ENCODE peak calls at places on chromosomes 16 and 17, in seven cellular contexts. One of them, this sample, is unnamed.

GRCh38 chr17:17035920-17036319 is 6.3 kb upstream of the MPRIP start:
- DNase-seq in NB4: no peak
- DNase-seq in hepatocyte: no peak
- DNase-seq in lower leg skin: no peak
- DNase-seq in thoracic aorta: no peak
- DNase-seq in mesothelial cell of epicardium: no peak
- DNase-seq in heart right ventricle: no peak
- DNase-seq in this sample: no peak

GRCh38 chr16:56363781-56364565 is 61.4 kb downstream of the AMFR start:
- DNase-seq in NB4: no peak
- DNase-seq in mesothelial cell of epicardium: no peak
- DNase-seq in hepatocyte: peak
- DNase-seq in heart right ventricle: no peak
- DNase-seq in lower leg skin: no peak
- DNase-seq in thoracic aorta: no peak
- DNase-seq in this sample: no peak

GRCh38 chr17:17367931-17368330 is 64.8 kb downstream of the NT5M start:
- DNase-seq in thoracic aorta: no peak
- DNase-seq in heart right ventricle: no peak
- DNase-seq in mesothelial cell of epicardium: no peak
- DNase-seq in hepatocyte: no peak
- DNase-seq in NB4: no peak
- DNase-seq in lower leg skin: no peak
- DNase-seq in this sample: no peak

GRCh38 chr17:77433385-77434135 is 292.8 kb downstream of the SEC14L1 start:
- DNase-seq in NB4: no peak
- DNase-seq in mesothelial cell of epicardium: no peak
- DNase-seq in lower leg skin: no peak
- DNase-seq in hepatocyte: peak
- DNase-seq in thoracic aorta: no peak
- DNase-seq in heart right ventricle: peak
- DNase-seq in this sample: no peak

GRCh38 chr16:9297437-9298113 is 206.1 kb downstream of the HAPSTR1 start:
- DNase-seq in lower leg skin: no peak
- DNase-seq in mesothelial cell of epicardium: peak
- DNase-seq in thoracic aorta: no peak
- DNase-seq in NB4: peak
- DNase-seq in hepatocyte: peak
- DNase-seq in heart right ventricle: peak
- DNase-seq in this sample: no peak

GRCh38 chr17:17795296-17795695 is 41.5 kb downstream of the SREBF1 start:
- DNase-seq in mesothelial cell of epicardium: no peak
- DNase-seq in hepatocyte: no peak
- DNase-seq in lower leg skin: no peak
- DNase-seq in NB4: no peak
- DNase-seq in thoracic aorta: no peak
- DNase-seq in heart right ventricle: no peak
- DNase-seq in this sample: no peak

GRCh38 chr17:51601622-51602261 is 341.4 kb downstream of the UTP18 start:
- DNase-seq in thoracic aorta: no peak
- DNase-seq in NB4: peak
- DNase-seq in hepatocyte: no peak
- DNase-seq in heart right ventricle: no peak
- DNase-seq in lower leg skin: no peak
- DNase-seq in mesothelial cell of epicardium: no peak
- DNase-seq in this sample: no peak

GRCh38 chr16:30063893-30064745 is 1.4 kb upstream of the ALDOA start:
- DNase-seq in lower leg skin: peak
- DNase-seq in thoracic aorta: no peak
- DNase-seq in NB4: peak
- DNase-seq in hepatocyte: peak
- DNase-seq in mesothelial cell of epicardium: peak
- DNase-seq in heart right ventricle: peak
- DNase-seq in this sample: peak

GRCh38 chr16:89113661-89114060 is 20.0 kb downstream of the ACSF3 start:
- DNase-seq in thoracic aorta: no peak
- DNase-seq in heart right ventricle: no peak
- DNase-seq in hepatocyte: no peak
- DNase-seq in lower leg skin: no peak
- DNase-seq in mesothelial cell of epicardium: no peak
- DNase-seq in NB4: no peak
- DNase-seq in this sample: no peak

GRCh38 chr17:80941743-80942211 is 49.9 kb upstream of the CHMP6 start:
- DNase-seq in mesothelial cell of epicardium: no peak
- DNase-seq in lower leg skin: no peak
- DNase-seq in thoracic aorta: no peak
- DNase-seq in NB4: no peak
- DNase-seq in heart right ventricle: peak
- DNase-seq in hepatocyte: no peak
- DNase-seq in this sample: peak

GRCh38 chr16:57091200-57091989 is 988 bp upstream of the CPNE2 start:
- DNase-seq in heart right ventricle: peak
- DNase-seq in mesothelial cell of epicardium: peak
- DNase-seq in hepatocyte: peak
- DNase-seq in lower leg skin: peak
- DNase-seq in thoracic aorta: peak
- DNase-seq in NB4: peak
- DNase-seq in this sample: no peak

GRCh38 chr16:23640959-23641765 is at the start of the genes DCTN5 and PALB2:
- DNase-seq in thoracic aorta: peak
- DNase-seq in hepatocyte: peak
- DNase-seq in lower leg skin: peak
- DNase-seq in NB4: peak
- DNase-seq in mesothelial cell of epicardium: peak
- DNase-seq in heart right ventricle: peak
- DNase-seq in this sample: peak

GRCh38 chr17:31378638-31379037 is 12.8 kb upstream of the RAB11FIP4 start:
- DNase-seq in lower leg skin: peak
- DNase-seq in NB4: no peak
- DNase-seq in hepatocyte: no peak
- DNase-seq in mesothelial cell of epicardium: no peak
- DNase-seq in heart right ventricle: no peak
- DNase-seq in thoracic aorta: no peak
- DNase-seq in this sample: no peak

GRCh38 chr17:66661411-66661843 is 173.5 kb upstream of the CACNG5 start:
- DNase-seq in NB4: peak
- DNase-seq in lower leg skin: no peak
- DNase-seq in hepatocyte: no peak
- DNase-seq in mesothelial cell of epicardium: no peak
- DNase-seq in thoracic aorta: no peak
- DNase-seq in heart right ventricle: no peak
- DNase-seq in this sample: no peak

GRCh38 chr16:85553436-85554113 is 59.5 kb upstream of the GSE1 start:
- DNase-seq in NB4: peak
- DNase-seq in lower leg skin: no peak
- DNase-seq in hepatocyte: peak
- DNase-seq in mesothelial cell of epicardium: peak
- DNase-seq in heart right ventricle: peak
- DNase-seq in thoracic aorta: no peak
- DNase-seq in this sample: no peak

GRCh38 chr17:61206922-61207321 is 192.7 kb upstream of the TBX2 start:
- DNase-seq in lower leg skin: no peak
- DNase-seq in hepatocyte: no peak
- DNase-seq in heart right ventricle: no peak
- DNase-seq in thoracic aorta: no peak
- DNase-seq in mesothelial cell of epicardium: no peak
- DNase-seq in NB4: no peak
- DNase-seq in this sample: no peak

GRCh38 chr16:80806957-80807356 is 2.6 kb upstream of the CDYL2 start:
- DNase-seq in NB4: peak
- DNase-seq in thoracic aorta: no peak
- DNase-seq in hepatocyte: no peak
- DNase-seq in heart right ventricle: no peak
- DNase-seq in lower leg skin: no peak
- DNase-seq in mesothelial cell of epicardium: no peak
- DNase-seq in this sample: peak

GRCh38 chr17:67139784-67140665 is 95.7 kb downstream of the CACNG1 start:
- DNase-seq in lower leg skin: no peak
- DNase-seq in NB4: peak
- DNase-seq in mesothelial cell of epicardium: no peak
- DNase-seq in hepatocyte: no peak
- DNase-seq in thoracic aorta: no peak
- DNase-seq in heart right ventricle: no peak
- DNase-seq in this sample: no peak

GRCh38 chr16:53098526-53099317 is 43.9 kb downstream of the CHD9 start:
- DNase-seq in thoracic aorta: peak
- DNase-seq in heart right ventricle: peak
- DNase-seq in lower leg skin: peak
- DNase-seq in hepatocyte: peak
- DNase-seq in NB4: peak
- DNase-seq in mesothelial cell of epicardium: peak
- DNase-seq in this sample: peak

GRCh38 chr16:14286381-14287230 is 215.5 kb downstream of the MRTFB start:
- DNase-seq in mesothelial cell of epicardium: no peak
- DNase-seq in lower leg skin: no peak
- DNase-seq in heart right ventricle: no peak
- DNase-seq in hepatocyte: peak
- DNase-seq in NB4: no peak
- DNase-seq in thoracic aorta: no peak
- DNase-seq in this sample: no peak

GRCh38 chr17:32970281-32970680 is 21.4 kb upstream of the SPACA3 start:
- DNase-seq in thoracic aorta: no peak
- DNase-seq in hepatocyte: no peak
- DNase-seq in NB4: no peak
- DNase-seq in mesothelial cell of epicardium: no peak
- DNase-seq in heart right ventricle: no peak
- DNase-seq in lower leg skin: no peak
- DNase-seq in this sample: no peak

GRCh38 chr16:30659507-30660423 is 1.5 kb downstream of the FBRS start:
- DNase-seq in thoracic aorta: no peak
- DNase-seq in NB4: peak
- DNase-seq in hepatocyte: no peak
- DNase-seq in lower leg skin: no peak
- DNase-seq in mesothelial cell of epicardium: peak
- DNase-seq in heart right ventricle: peak
- DNase-seq in this sample: no peak

GRCh38 chr16:46789075-46789474 is 40.9 kb upstream of the MYLK3 start:
- DNase-seq in heart right ventricle: no peak
- DNase-seq in lower leg skin: no peak
- DNase-seq in NB4: peak
- DNase-seq in mesothelial cell of epicardium: no peak
- DNase-seq in thoracic aorta: no peak
- DNase-seq in hepatocyte: no peak
- DNase-seq in this sample: no peak

GRCh38 chr16:1245452-1246005 is 5.0 kb downstream of the TPSAB1 start:
- DNase-seq in NB4: peak
- DNase-seq in thoracic aorta: no peak
- DNase-seq in heart right ventricle: no peak
- DNase-seq in mesothelial cell of epicardium: no peak
- DNase-seq in lower leg skin: no peak
- DNase-seq in hepatocyte: no peak
- DNase-seq in this sample: peak

GRCh38 chr16:20902426-20902825 is 1.9 kb downstream of the LYRM1 start:
- DNase-seq in thoracic aorta: no peak
- DNase-seq in mesothelial cell of epicardium: no peak
- DNase-seq in lower leg skin: no peak
- DNase-seq in hepatocyte: no peak
- DNase-seq in heart right ventricle: no peak
- DNase-seq in NB4: no peak
- DNase-seq in this sample: no peak
- TF ChIP-seq CTCF in thoracic aorta: no peak
- TF ChIP-seq CTCF in mesothelial cell of epicardium: no peak
- TF ChIP-seq CTCF in lower leg skin: no peak
- TF ChIP-seq CTCF in hepatocyte: no peak
- TF ChIP-seq CTCF in heart right ventricle: no peak
- TF ChIP-seq CTCF in NB4: no peak
- TF ChIP-seq CTCF in this sample: no peak

GRCh38 chr17:6024576-6024975 is 45.6 kb upstream of the WSCD1 start:
- DNase-seq in lower leg skin: no peak
- DNase-seq in mesothelial cell of epicardium: no peak
- DNase-seq in NB4: no peak
- DNase-seq in hepatocyte: no peak
- DNase-seq in heart right ventricle: no peak
- DNase-seq in thoracic aorta: no peak
- DNase-seq in this sample: no peak
- TF ChIP-seq CTCF in lower leg skin: no peak
- TF ChIP-seq CTCF in mesothelial cell of epicardium: no peak
- TF ChIP-seq CTCF in NB4: no peak
- TF ChIP-seq CTCF in hepatocyte: no peak
- TF ChIP-seq CTCF in heart right ventricle: no peak
- TF ChIP-seq CTCF in thoracic aorta: no peak
- TF ChIP-seq CTCF in this sample: no peak

GRCh38 chr16:74230126-74230525 is 66.5 kb upstream of the PSMD7 start:
- DNase-seq in heart right ventricle: no peak
- DNase-seq in lower leg skin: no peak
- DNase-seq in NB4: no peak
- DNase-seq in hepatocyte: no peak
- DNase-seq in mesothelial cell of epicardium: no peak
- DNase-seq in thoracic aorta: no peak
- DNase-seq in this sample: no peak

GRCh38 chr16:74224828-74225227 is 71.8 kb upstream of the PSMD7 start:
- DNase-seq in thoracic aorta: no peak
- DNase-seq in mesothelial cell of epicardium: no peak
- DNase-seq in heart right ventricle: no peak
- DNase-seq in lower leg skin: no peak
- DNase-seq in hepatocyte: no peak
- DNase-seq in NB4: no peak
- DNase-seq in this sample: no peak

GRCh38 chr16:74225278-74225677 is 71.3 kb upstream of the PSMD7 start:
- DNase-seq in hepatocyte: no peak
- DNase-seq in mesothelial cell of epicardium: no peak
- DNase-seq in heart right ventricle: no peak
- DNase-seq in lower leg skin: no peak
- DNase-seq in thoracic aorta: no peak
- DNase-seq in NB4: no peak
- DNase-seq in this sample: no peak

GRCh38 chr16:74226361-74226979 is 70.1 kb upstream of the PSMD7 start:
- DNase-seq in NB4: peak
- DNase-seq in heart right ventricle: no peak
- DNase-seq in thoracic aorta: no peak
- DNase-seq in lower leg skin: no peak
- DNase-seq in hepatocyte: peak
- DNase-seq in mesothelial cell of epicardium: no peak
- DNase-seq in this sample: no peak
- TF ChIP-seq CTCF in NB4: peak
- TF ChIP-seq CTCF in heart right ventricle: peak
- TF ChIP-seq CTCF in thoracic aorta: peak
- TF ChIP-seq CTCF in lower leg skin: no peak
- TF ChIP-seq CTCF in hepatocyte: peak
- TF ChIP-seq CTCF in mesothelial cell of epicardium: peak
- TF ChIP-seq CTCF in this sample: no peak

DNA sequence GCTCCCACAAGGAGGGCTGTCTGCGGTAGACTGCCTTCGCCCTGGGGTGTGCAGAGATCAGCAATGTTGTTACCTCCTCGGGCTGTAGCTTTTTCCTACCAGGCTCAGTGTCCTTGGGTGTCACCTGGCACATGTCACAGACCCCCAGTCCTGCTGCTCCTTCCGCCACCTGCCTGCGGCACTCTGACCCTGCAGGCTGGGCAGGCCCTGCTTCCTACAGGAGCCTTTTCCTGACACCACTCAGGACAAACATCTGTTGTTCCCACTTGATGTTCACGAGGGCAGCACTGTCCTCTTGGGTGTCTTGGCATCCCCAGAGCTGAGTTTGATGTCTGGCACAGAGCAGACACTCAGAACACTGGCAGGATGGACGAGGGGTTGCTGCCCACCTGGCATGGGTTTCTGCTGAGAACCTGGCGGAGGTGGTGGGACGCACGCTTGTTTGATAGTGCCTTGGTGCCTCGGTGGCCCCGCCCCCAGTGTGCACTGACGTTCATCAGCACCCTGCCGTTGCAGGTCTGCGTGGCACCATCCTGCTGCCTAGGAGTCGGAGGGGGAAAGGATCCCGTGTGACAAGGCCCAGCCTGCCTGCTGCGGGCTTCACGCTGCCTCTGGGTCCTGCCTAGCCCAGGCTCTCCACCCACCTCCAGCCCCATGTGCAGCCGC is 26.7 kb upstream of the NUDT16L1 start:
- DNase-seq in heart right ventricle: no peak
- DNase-seq in hepatocyte: no peak
- DNase-seq in mesothelial cell of epicardium: no peak
- DNase-seq in thoracic aorta: no peak
- DNase-seq in NB4: no peak
- DNase-seq in lower leg skin: no peak
- DNase-seq in this sample: no peak
- TF ChIP-seq CTCF in heart right ventricle: no peak
- TF ChIP-seq CTCF in hepatocyte: no peak
- TF ChIP-seq CTCF in mesothelial cell of epicardium: no peak
- TF ChIP-seq CTCF in thoracic aorta: no peak
- TF ChIP-seq CTCF in NB4: no peak
- TF ChIP-seq CTCF in lower leg skin: no peak
- TF ChIP-seq CTCF in this sample: no peak

This sample was measured in CD14-positive monocyte.